ENCODE peak calls at places on chromosomes 5 and 9, in five cellular contexts. One of them, this sample, is unnamed.
A peak's percentile ranks its signal among the peaks of the same experiment; 100 is the strongest.

GRCh38 chr5:152271420-152271819 is 133.7 kb downstream of the NMUR2 start:
- DNase-seq in H1: no peak
- DNase-seq in K562: no peak
- DNase-seq in A549: peak; percentile 1
- DNase-seq in HepG2: peak; percentile 23
- DNase-seq in this sample: no peak

GRCh38 chr5:38060354-38060753 is 198.0 kb upstream of the EGFLAM start:
- DNase-seq in H1: no peak
- DNase-seq in HepG2: peak; percentile 80
- DNase-seq in A549: no peak
- DNase-seq in K562: no peak
- DNase-seq in this sample: peak; percentile 66

GRCh38 chr9:133850937-133851336 is 112.8 kb upstream of the SARDH start:
- DNase-seq in A549: no peak
- DNase-seq in HepG2: no peak
- DNase-seq in K562: no peak
- DNase-seq in H1: no peak
- DNase-seq in this sample: no peak

GRCh38 chr9:109802491-109802890 is 22.5 kb downstream of the PALM2AKAP2 start:
- DNase-seq in A549: no peak
- DNase-seq in H1: no peak
- DNase-seq in HepG2: no peak
- DNase-seq in K562: no peak
- DNase-seq in this sample: no peak

GRCh38 chr5:148125641-148126040 is 42.7 kb upstream of the SPINK14 start:
- DNase-seq in HepG2: peak; percentile 8
- DNase-seq in K562: no peak
- DNase-seq in A549: no peak
- DNase-seq in H1: no peak
- DNase-seq in this sample: peak; percentile 8

GRCh38 chr5:119289413-119289812 is 66.4 kb upstream of the TNFAIP8 start:
- DNase-seq in K562: no peak
- DNase-seq in A549: no peak
- DNase-seq in H1: no peak
- DNase-seq in HepG2: no peak
- DNase-seq in this sample: no peak

GRCh38 chr5:135718151-135718550 is 116.3 kb upstream of the SLC25A48 start:
- DNase-seq in H1: no peak
- DNase-seq in K562: no peak
- DNase-seq in HepG2: no peak
- DNase-seq in A549: peak; percentile 46
- DNase-seq in this sample: peak; percentile 31

GRCh38 chr9:70566743-70567142 is 152.3 kb upstream of the KLF9 start:
- DNase-seq in H1: no peak
- DNase-seq in A549: no peak
- DNase-seq in K562: no peak
- DNase-seq in HepG2: no peak
- DNase-seq in this sample: no peak

GRCh38 chr5:32714836-32715235 is 3.7 kb downstream of the NPR3 start:
- DNase-seq in K562: no peak
- DNase-seq in A549: no peak
- DNase-seq in HepG2: no peak
- DNase-seq in H1: no peak
- DNase-seq in this sample: peak; percentile 72

GRCh38 chr5:32712463-32713395 is 1.6 kb downstream of the NPR3 start:
- DNase-seq in H1: peak; percentile 66
- DNase-seq in K562: no peak
- DNase-seq in A549: no peak
- DNase-seq in HepG2: no peak
- DNase-seq in this sample: peak; percentile 35

GRCh38 chr5:32710859-32711692 is at the start of gene NPR3:
- DNase-seq in H1: peak; percentile 51
- DNase-seq in K562: no peak
- DNase-seq in HepG2: no peak
- DNase-seq in A549: peak; percentile 46
- DNase-seq in this sample: peak; percentile 66

GRCh38 chr5:32711693-32712462 is 757 bp downstream of the NPR3 start:
- DNase-seq in A549: peak; percentile 35
- DNase-seq in HepG2: no peak
- DNase-seq in H1: peak; percentile 71
- DNase-seq in K562: no peak
- DNase-seq in this sample: peak; percentile 49

GRCh38 chr5:32713396-32714381 is 2.6 kb downstream of the NPR3 start:
- DNase-seq in A549: no peak
- DNase-seq in K562: no peak
- DNase-seq in H1: peak; percentile 86
- DNase-seq in HepG2: no peak
- DNase-seq in this sample: peak; percentile 57
- TF ChIP-seq MAFK in A549: no peak
- TF ChIP-seq MAFK in K562: no peak
- TF ChIP-seq MAFK in H1: peak; percentile 55
- TF ChIP-seq MAFK in HepG2: no peak
- TF ChIP-seq MAFK in this sample: peak; percentile 49

DNA sequence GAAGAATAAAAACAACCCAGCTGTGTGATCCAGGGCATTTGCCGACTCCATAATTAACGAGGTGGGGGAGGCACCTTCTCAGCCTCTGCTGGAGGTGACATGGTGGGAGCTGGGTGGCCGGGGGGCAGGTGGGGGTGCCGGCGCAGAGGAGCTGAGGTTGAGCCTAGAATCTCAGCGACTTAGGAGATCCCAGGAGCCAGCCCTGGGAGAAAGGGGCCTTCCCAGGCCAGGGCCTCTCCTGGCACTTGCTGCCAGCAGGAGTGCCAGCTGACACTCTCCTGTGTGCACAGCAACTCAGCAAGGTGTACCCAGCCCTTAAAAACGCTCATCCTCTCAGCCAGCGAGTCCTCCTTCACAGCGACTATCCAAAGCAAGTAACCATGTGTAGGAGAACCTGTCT is 62.8 kb upstream of the FCN1 start:
- DNase-seq in K562: no peak
- DNase-seq in H1: no peak
- DNase-seq in A549: no peak
- DNase-seq in HepG2: no peak
- DNase-seq in this sample: no peak
- TF ChIP-seq MAFK in K562: no peak
- TF ChIP-seq MAFK in H1: no peak
- TF ChIP-seq MAFK in A549: no peak
- TF ChIP-seq MAFK in HepG2: no peak
- TF ChIP-seq MAFK in this sample: no peak

GRCh38 chr5:176352116-176352878 is 9.3 kb downstream of the KIAA1191 start:
- DNase-seq in H1: no peak
- DNase-seq in HepG2: no peak
- DNase-seq in K562: no peak
- DNase-seq in A549: no peak
- DNase-seq in this sample: peak; percentile 44
- TF ChIP-seq MAFK in H1: no peak
- TF ChIP-seq MAFK in HepG2: no peak
- TF ChIP-seq MAFK in K562: no peak
- TF ChIP-seq MAFK in A549: no peak
- TF ChIP-seq MAFK in this sample: no peak

GRCh38 chr5:55483903-55484302 is 50.9 kb downstream of the PLPP1 start:
- DNase-seq in H1: no peak
- DNase-seq in HepG2: peak; percentile 16
- DNase-seq in K562: no peak
- DNase-seq in A549: no peak
- DNase-seq in this sample: no peak

GRCh38 chr5:55481293-55481900 is 53.4 kb downstream of the PLPP1 start:
- DNase-seq in A549: no peak
- DNase-seq in H1: no peak
- DNase-seq in HepG2: no peak
- DNase-seq in K562: no peak
- DNase-seq in this sample: no peak

GRCh38 chr5:55485073-55485472 is 49.7 kb downstream of the PLPP1 start:
- DNase-seq in HepG2: no peak
- DNase-seq in A549: no peak
- DNase-seq in H1: no peak
- DNase-seq in K562: no peak
- DNase-seq in this sample: no peak

GRCh38 chr5:55480781-55481180 is 54.0 kb downstream of the PLPP1 start:
- DNase-seq in A549: no peak
- DNase-seq in H1: no peak
- DNase-seq in HepG2: no peak
- DNase-seq in K562: no peak
- DNase-seq in this sample: peak; percentile 79

GRCh38 chr5:55484531-55484930 is 50.2 kb downstream of the PLPP1 start:
- DNase-seq in K562: no peak
- DNase-seq in HepG2: no peak
- DNase-seq in H1: no peak
- DNase-seq in A549: no peak
- DNase-seq in this sample: no peak
- TF ChIP-seq MAFK in K562: no peak
- TF ChIP-seq MAFK in HepG2: no peak
- TF ChIP-seq MAFK in H1: peak; percentile 35
- TF ChIP-seq MAFK in A549: no peak
- TF ChIP-seq MAFK in this sample: no peak

GRCh38 chr5:585962-586628 is 26.0 kb upstream of the CEP72 start:
- DNase-seq in K562: no peak
- DNase-seq in H1: no peak
- DNase-seq in A549: no peak
- DNase-seq in HepG2: no peak
- DNase-seq in this sample: no peak
- TF ChIP-seq MAFK in K562: no peak
- TF ChIP-seq MAFK in H1: no peak
- TF ChIP-seq MAFK in A549: no peak
- TF ChIP-seq MAFK in HepG2: no peak
- TF ChIP-seq MAFK in this sample: no peak

GRCh38 chr9:33329996-33330395 is 39.7 kb downstream of the NFX1 start:
- DNase-seq in K562: no peak
- DNase-seq in H1: no peak
- DNase-seq in HepG2: no peak
- DNase-seq in A549: peak; percentile 27
- DNase-seq in this sample: peak; percentile 87
- TF ChIP-seq MAFK in K562: no peak
- TF ChIP-seq MAFK in H1: no peak
- TF ChIP-seq MAFK in HepG2: no peak
- TF ChIP-seq MAFK in A549: no peak
- TF ChIP-seq MAFK in this sample: no peak

GRCh38 chr9:97307091-97307490 is 368 bp upstream of the CCDC180 start:
- DNase-seq in HepG2: no peak
- DNase-seq in A549: no peak
- DNase-seq in H1: peak; percentile 97
- DNase-seq in K562: peak; percentile 58
- DNase-seq in this sample: peak; percentile 57
- TF ChIP-seq MAFK in HepG2: no peak
- TF ChIP-seq MAFK in A549: no peak
- TF ChIP-seq MAFK in H1: no peak
- TF ChIP-seq MAFK in K562: no peak
- TF ChIP-seq MAFK in this sample: no peak

GRCh38 chr5:102813740-102814139 is 58.6 kb downstream of the PAM start:
- DNase-seq in A549: no peak
- DNase-seq in K562: no peak
- DNase-seq in HepG2: no peak
- DNase-seq in H1: no peak
- DNase-seq in this sample: no peak
- TF ChIP-seq MAFK in A549: no peak
- TF ChIP-seq MAFK in K562: no peak
- TF ChIP-seq MAFK in HepG2: no peak
- TF ChIP-seq MAFK in H1: no peak
- TF ChIP-seq MAFK in this sample: no peak

GRCh38 chr5:89181546-89181945 is 298.6 kb upstream of the MEF2C start:
- DNase-seq in H1: no peak
- DNase-seq in HepG2: no peak
- DNase-seq in A549: no peak
- DNase-seq in K562: no peak
- DNase-seq in this sample: no peak

GRCh38 chr5:89179761-89180160 is 296.8 kb upstream of the MEF2C start:
- DNase-seq in HepG2: no peak
- DNase-seq in H1: no peak
- DNase-seq in A549: no peak
- DNase-seq in K562: no peak
- DNase-seq in this sample: no peak

GRCh38 chr5:89173528-89173927 is 290.5 kb upstream of the MEF2C start:
- DNase-seq in K562: no peak
- DNase-seq in HepG2: no peak
- DNase-seq in A549: no peak
- DNase-seq in H1: no peak
- DNase-seq in this sample: no peak

DNA sequence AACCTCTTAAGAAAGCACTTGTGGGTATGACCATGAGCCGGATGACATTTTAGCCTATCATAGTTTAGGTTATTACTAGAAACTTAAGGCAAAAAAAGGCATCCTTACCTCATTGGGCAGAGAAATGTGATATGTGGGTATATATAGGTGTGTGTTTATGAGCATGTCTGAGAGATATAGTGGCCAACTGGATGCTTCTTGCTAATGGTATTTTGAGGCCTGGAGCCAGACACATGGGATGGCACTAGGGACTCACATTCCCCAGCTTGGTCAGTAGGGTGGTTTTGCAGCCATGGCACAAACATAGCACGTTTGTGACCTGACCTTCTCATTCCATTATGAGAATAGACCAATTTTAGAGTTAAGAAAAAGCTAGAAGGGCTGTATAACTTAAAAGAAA is 295.6 kb upstream of the MEF2C start:
- DNase-seq in H1: no peak
- DNase-seq in A549: no peak
- DNase-seq in HepG2: no peak
- DNase-seq in K562: no peak
- DNase-seq in this sample: no peak
- TF ChIP-seq MAFK in H1: no peak
- TF ChIP-seq MAFK in A549: no peak
- TF ChIP-seq MAFK in HepG2: no peak
- TF ChIP-seq MAFK in K562: no peak
- TF ChIP-seq MAFK in this sample: no peak

GRCh38 chr5:56359429-56359781 is 126.3 kb upstream of the ANKRD55 start:
- DNase-seq in A549: no peak
- DNase-seq in HepG2: no peak
- DNase-seq in K562: no peak
- DNase-seq in H1: no peak
- DNase-seq in this sample: no peak
- TF ChIP-seq MAFK in A549: no peak
- TF ChIP-seq MAFK in HepG2: no peak
- TF ChIP-seq MAFK in K562: no peak
- TF ChIP-seq MAFK in H1: no peak
- TF ChIP-seq MAFK in this sample: no peak

This sample was measured in IMR-90.